ENCODE peak calls at places on chromosomes 12 and 14, in seven cellular contexts. One of them, this sample, is unnamed.

GRCh38 chr12:4308334-4308960 is 12.6 kb upstream of the TIGAR start:
- DNase-seq in stimulated activated CD4-positive, alpha-beta T cell treated with anti-CD3 and anti-CD28 coated beads, Interleukin-4, amount 100 ng/mL, for 48 hours: no peak
- DNase-seq in bronchial epithelial cell: no peak
- DNase-seq in HT1080: no peak
- DNase-seq in dermis microvascular lymphatic vessel endothelial cell: no peak
- DNase-seq in effector memory CD8-positive, alpha-beta T cell: no peak
- DNase-seq in activated naive CD4-positive, alpha-beta T cell: no peak
- DNase-seq in this sample: no peak

GRCh38 chr12:27291862-27292261 is 40.8 kb upstream of the BMAL2 start:
- DNase-seq in stimulated activated CD4-positive, alpha-beta T cell treated with anti-CD3 and anti-CD28 coated beads, Interleukin-4, amount 100 ng/mL, for 48 hours: no peak
- DNase-seq in bronchial epithelial cell: no peak
- DNase-seq in HT1080: no peak
- DNase-seq in dermis microvascular lymphatic vessel endothelial cell: peak
- DNase-seq in effector memory CD8-positive, alpha-beta T cell: no peak
- DNase-seq in activated naive CD4-positive, alpha-beta T cell: no peak
- DNase-seq in this sample: no peak

GRCh38 chr14:69693823-69694729 is 72.9 kb upstream of the SRSF5 start:
- DNase-seq in stimulated activated CD4-positive, alpha-beta T cell treated with anti-CD3 and anti-CD28 coated beads, Interleukin-4, amount 100 ng/mL, for 48 hours: no peak
- DNase-seq in bronchial epithelial cell: peak
- DNase-seq in HT1080: no peak
- DNase-seq in dermis microvascular lymphatic vessel endothelial cell: no peak
- DNase-seq in effector memory CD8-positive, alpha-beta T cell: no peak
- DNase-seq in activated naive CD4-positive, alpha-beta T cell: no peak
- DNase-seq in this sample: no peak

GRCh38 chr14:75185251-75186040 is 9.0 kb upstream of the TMED10 start:
- DNase-seq in stimulated activated CD4-positive, alpha-beta T cell treated with anti-CD3 and anti-CD28 coated beads, Interleukin-4, amount 100 ng/mL, for 48 hours: no peak
- DNase-seq in bronchial epithelial cell: no peak
- DNase-seq in HT1080: no peak
- DNase-seq in dermis microvascular lymphatic vessel endothelial cell: no peak
- DNase-seq in effector memory CD8-positive, alpha-beta T cell: no peak
- DNase-seq in activated naive CD4-positive, alpha-beta T cell: no peak
- DNase-seq in this sample: no peak

GRCh38 chr12:107411792-107412535 is 273.6 kb upstream of the PWP1 start:
- DNase-seq in stimulated activated CD4-positive, alpha-beta T cell treated with anti-CD3 and anti-CD28 coated beads, Interleukin-4, amount 100 ng/mL, for 48 hours: no peak
- DNase-seq in bronchial epithelial cell: peak
- DNase-seq in HT1080: peak
- DNase-seq in dermis microvascular lymphatic vessel endothelial cell: no peak
- DNase-seq in effector memory CD8-positive, alpha-beta T cell: no peak
- DNase-seq in activated naive CD4-positive, alpha-beta T cell: no peak
- DNase-seq in this sample: no peak

GRCh38 chr12:77120156-77120555 is 54.8 kb upstream of the E2F7 start:
- DNase-seq in stimulated activated CD4-positive, alpha-beta T cell treated with anti-CD3 and anti-CD28 coated beads, Interleukin-4, amount 100 ng/mL, for 48 hours: no peak
- DNase-seq in bronchial epithelial cell: peak
- DNase-seq in HT1080: peak
- DNase-seq in dermis microvascular lymphatic vessel endothelial cell: peak
- DNase-seq in effector memory CD8-positive, alpha-beta T cell: no peak
- DNase-seq in activated naive CD4-positive, alpha-beta T cell: no peak
- DNase-seq in this sample: no peak

GRCh38 chr12:87509233-87509820 is 519.9 kb downstream of the C12orf50 start:
- DNase-seq in stimulated activated CD4-positive, alpha-beta T cell treated with anti-CD3 and anti-CD28 coated beads, Interleukin-4, amount 100 ng/mL, for 48 hours: no peak
- DNase-seq in bronchial epithelial cell: peak
- DNase-seq in HT1080: peak
- DNase-seq in dermis microvascular lymphatic vessel endothelial cell: no peak
- DNase-seq in effector memory CD8-positive, alpha-beta T cell: no peak
- DNase-seq in activated naive CD4-positive, alpha-beta T cell: no peak
- DNase-seq in this sample: no peak

GRCh38 chr12:8644345-8645248 is 18.0 kb downstream of the MFAP5 start:
- DNase-seq in stimulated activated CD4-positive, alpha-beta T cell treated with anti-CD3 and anti-CD28 coated beads, Interleukin-4, amount 100 ng/mL, for 48 hours: peak
- DNase-seq in bronchial epithelial cell: peak
- DNase-seq in HT1080: no peak
- DNase-seq in dermis microvascular lymphatic vessel endothelial cell: no peak
- DNase-seq in effector memory CD8-positive, alpha-beta T cell: peak
- DNase-seq in activated naive CD4-positive, alpha-beta T cell: no peak
- DNase-seq in this sample: no peak

GRCh38 chr12:16197600-16197999 is 79.9 kb downstream of the SLC15A5 start:
- DNase-seq in stimulated activated CD4-positive, alpha-beta T cell treated with anti-CD3 and anti-CD28 coated beads, Interleukin-4, amount 100 ng/mL, for 48 hours: no peak
- DNase-seq in bronchial epithelial cell: no peak
- DNase-seq in HT1080: no peak
- DNase-seq in dermis microvascular lymphatic vessel endothelial cell: no peak
- DNase-seq in effector memory CD8-positive, alpha-beta T cell: no peak
- DNase-seq in activated naive CD4-positive, alpha-beta T cell: no peak
- DNase-seq in this sample: no peak

GRCh38 chr12:116050266-116050665 is 227.2 kb downstream of the MED13L start:
- DNase-seq in stimulated activated CD4-positive, alpha-beta T cell treated with anti-CD3 and anti-CD28 coated beads, Interleukin-4, amount 100 ng/mL, for 48 hours: no peak
- DNase-seq in bronchial epithelial cell: no peak
- DNase-seq in HT1080: no peak
- DNase-seq in dermis microvascular lymphatic vessel endothelial cell: no peak
- DNase-seq in effector memory CD8-positive, alpha-beta T cell: no peak
- DNase-seq in activated naive CD4-positive, alpha-beta T cell: no peak
- DNase-seq in this sample: no peak